ENCODE peak calls at places on chromosomes 12 and 14, in six cellular contexts. One of them, this sample, is unnamed.

GRCh38 chr12:75692883-75693282 is 181.5 kb upstream of the KRR1 start:
- DNase-seq in heart left ventricle: no peak
- DNase-seq in adrenal gland: no peak
- DNase-seq in ovary: no peak
- DNase-seq in transverse colon: no peak
- DNase-seq in H1: no peak
- DNase-seq in this sample: no peak

GRCh38 chr14:68599896-68600620 is 192.8 kb downstream of the ZFP36L1 start:
- DNase-seq in heart left ventricle: no peak
- DNase-seq in adrenal gland: no peak
- DNase-seq in ovary: no peak
- DNase-seq in transverse colon: no peak
- DNase-seq in H1: no peak
- DNase-seq in this sample: peak

GRCh38 chr12:46266382-46266791 is 2.5 kb downstream of the SLC38A1 start:
- DNase-seq in heart left ventricle: no peak
- DNase-seq in adrenal gland: no peak
- DNase-seq in ovary: no peak
- DNase-seq in transverse colon: peak
- DNase-seq in H1: no peak
- DNase-seq in this sample: peak

GRCh38 chr12:122227341-122227740 is 1.5 kb upstream of the DIABLO start:
- DNase-seq in heart left ventricle: no peak
- DNase-seq in adrenal gland: no peak
- DNase-seq in ovary: peak
- DNase-seq in transverse colon: no peak
- DNase-seq in H1: no peak
- DNase-seq in this sample: no peak

GRCh38 chr14:74867673-74868072 is 8.3 kb downstream of the PROX2 start:
- DNase-seq in heart left ventricle: no peak
- DNase-seq in adrenal gland: no peak
- DNase-seq in ovary: no peak
- DNase-seq in transverse colon: no peak
- DNase-seq in H1: no peak
- DNase-seq in this sample: peak

GRCh38 chr12:62898568-62898967 is 36.4 kb downstream of the PPM1H start:
- DNase-seq in heart left ventricle: no peak
- DNase-seq in adrenal gland: no peak
- DNase-seq in ovary: no peak
- DNase-seq in transverse colon: no peak
- DNase-seq in H1: no peak
- DNase-seq in this sample: no peak

GRCh38 chr12:104546575-104546974 is 89.8 kb downstream of the CHST11 start:
- DNase-seq in heart left ventricle: peak
- DNase-seq in adrenal gland: no peak
- DNase-seq in ovary: no peak
- DNase-seq in transverse colon: no peak
- DNase-seq in H1: no peak
- DNase-seq in this sample: no peak

GRCh38 chr14:67245104-67245503 is 3.9 kb downstream of the PALS1 start:
- DNase-seq in heart left ventricle: no peak
- DNase-seq in adrenal gland: no peak
- DNase-seq in ovary: no peak
- DNase-seq in transverse colon: no peak
- DNase-seq in H1: no peak
- DNase-seq in this sample: no peak

GRCh38 chr12:98908866-98909265 is 263.8 kb downstream of the APAF1 start:
- DNase-seq in heart left ventricle: no peak
- DNase-seq in adrenal gland: no peak
- DNase-seq in ovary: no peak
- DNase-seq in transverse colon: no peak
- DNase-seq in H1: no peak
- DNase-seq in this sample: no peak

GRCh38 chr12:76921891-76922664 is 43.3 kb upstream of the CSRP2 start:
- DNase-seq in heart left ventricle: no peak
- DNase-seq in adrenal gland: no peak
- DNase-seq in ovary: no peak
- DNase-seq in transverse colon: no peak
- DNase-seq in H1: no peak
- DNase-seq in this sample: no peak

GRCh38 chr14:59918824-59919581 is 941 bp upstream of the LRRC9 start:
- DNase-seq in heart left ventricle: no peak
- DNase-seq in adrenal gland: peak
- DNase-seq in ovary: no peak
- DNase-seq in transverse colon: peak
- DNase-seq in H1: no peak
- DNase-seq in this sample: no peak

GRCh38 chr14:23118506-23119361 is at the start of gene CEBPE:
- DNase-seq in heart left ventricle: no peak
- DNase-seq in adrenal gland: no peak
- DNase-seq in ovary: no peak
- DNase-seq in transverse colon: no peak
- DNase-seq in H1: no peak
- DNase-seq in this sample: no peak

GRCh38 chr12:1234073-1234472 is 243.1 kb downstream of the ERC1 start:
- DNase-seq in heart left ventricle: no peak
- DNase-seq in adrenal gland: no peak
- DNase-seq in ovary: no peak
- DNase-seq in transverse colon: no peak
- DNase-seq in H1: no peak
- DNase-seq in this sample: no peak

GRCh38 chr14:24086193-24086955 is 7.7 kb upstream of the PCK2 start:
- DNase-seq in heart left ventricle: no peak
- DNase-seq in adrenal gland: no peak
- DNase-seq in ovary: no peak
- DNase-seq in transverse colon: no peak
- DNase-seq in H1: no peak
- DNase-seq in this sample: no peak

GRCh38 chr12:67928621-67929369 is 60.5 kb upstream of the IFNG-AS1 start:
- DNase-seq in heart left ventricle: no peak
- DNase-seq in adrenal gland: no peak
- DNase-seq in ovary: no peak
- DNase-seq in transverse colon: no peak
- DNase-seq in H1: no peak
- DNase-seq in this sample: no peak

GRCh38 chr12:118409834-118410233 is 33.5 kb downstream of the SUDS3 start:
- DNase-seq in heart left ventricle: no peak
- DNase-seq in adrenal gland: no peak
- DNase-seq in ovary: no peak
- DNase-seq in transverse colon: no peak
- DNase-seq in H1: no peak
- DNase-seq in this sample: no peak

GRCh38 chr12:113432976-113433375 is 10.8 kb downstream of the SDSL start:
- DNase-seq in heart left ventricle: no peak
- DNase-seq in adrenal gland: no peak
- DNase-seq in ovary: no peak
- DNase-seq in transverse colon: no peak
- DNase-seq in H1: no peak
- DNase-seq in this sample: no peak

GRCh38 chr12:14995583-14996425 is 23.0 kb downstream of the PDE6H start:
- DNase-seq in heart left ventricle: no peak
- DNase-seq in adrenal gland: no peak
- DNase-seq in ovary: no peak
- DNase-seq in transverse colon: no peak
- DNase-seq in H1: no peak
- DNase-seq in this sample: no peak

GRCh38 chr14:49160983-49161382 is 425.2 kb downstream of the RPS29 start:
- DNase-seq in heart left ventricle: no peak
- DNase-seq in adrenal gland: no peak
- DNase-seq in ovary: no peak
- DNase-seq in transverse colon: no peak
- DNase-seq in H1: no peak
- DNase-seq in this sample: no peak

GRCh38 chr12:4257442-4257841 is 16.1 kb upstream of the CCND2 start:
- DNase-seq in heart left ventricle: no peak
- DNase-seq in adrenal gland: no peak
- DNase-seq in ovary: no peak
- DNase-seq in transverse colon: no peak
- DNase-seq in H1: no peak
- DNase-seq in this sample: no peak

GRCh38 chr12:111166779-111167540 is 201.9 kb downstream of the PHETA1 start:
- DNase-seq in heart left ventricle: peak
- DNase-seq in adrenal gland: no peak
- DNase-seq in ovary: no peak
- DNase-seq in transverse colon: peak
- DNase-seq in H1: no peak
- DNase-seq in this sample: no peak

DNA sequence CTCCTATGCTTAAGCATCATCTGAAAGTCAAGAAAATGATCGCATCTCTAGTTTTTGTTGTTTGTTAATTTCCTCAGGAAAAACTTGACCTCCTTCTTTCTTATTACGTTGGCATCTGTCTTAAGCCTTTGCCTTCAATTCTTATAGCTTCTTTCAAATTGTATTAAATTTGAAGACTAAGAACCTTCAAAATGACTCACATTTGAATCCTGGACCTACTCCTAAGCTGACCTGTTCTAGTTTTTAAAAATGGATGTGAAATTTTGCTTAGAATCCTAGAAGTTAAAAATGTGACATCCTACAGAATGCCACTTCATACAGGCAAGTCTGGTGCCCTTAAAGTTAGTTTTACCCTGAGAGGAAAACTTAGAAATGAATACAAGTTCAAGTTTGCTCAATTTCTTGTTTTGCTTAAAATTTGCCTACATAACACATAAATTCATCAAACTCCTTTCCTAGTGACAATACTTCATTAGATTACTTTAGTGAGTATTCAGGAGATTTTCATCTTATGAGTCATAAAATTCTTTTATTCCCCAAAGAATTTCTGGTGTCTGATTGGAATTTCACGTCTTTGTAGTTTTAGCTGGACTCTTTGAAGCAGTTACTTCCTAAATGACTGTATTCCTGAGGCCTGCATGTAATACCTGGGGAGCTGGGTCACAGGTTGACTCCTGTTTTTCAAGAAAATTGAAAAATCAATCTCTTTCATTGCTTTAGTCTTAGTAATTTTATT is 152.3 kb downstream of the MSRB3 start:
- DNase-seq in heart left ventricle: no peak
- DNase-seq in adrenal gland: no peak
- DNase-seq in ovary: no peak
- DNase-seq in transverse colon: no peak
- DNase-seq in H1: no peak
- DNase-seq in this sample: no peak
- TF ChIP-seq POLR2A in heart left ventricle: no peak
- TF ChIP-seq POLR2A in adrenal gland: no peak
- TF ChIP-seq POLR2A in ovary: no peak
- TF ChIP-seq POLR2A in transverse colon: no peak
- TF ChIP-seq POLR2A in H1: no peak
- TF ChIP-seq POLR2A in this sample: no peak

GRCh38 chr14:54425537-54426274 is 15.5 kb downstream of the CNIH1 start:
- DNase-seq in heart left ventricle: no peak
- DNase-seq in adrenal gland: no peak
- DNase-seq in ovary: no peak
- DNase-seq in transverse colon: no peak
- DNase-seq in H1: no peak
- DNase-seq in this sample: no peak

GRCh38 chr14:54425068-54425467 is 16.1 kb downstream of the CNIH1 start:
- DNase-seq in heart left ventricle: no peak
- DNase-seq in adrenal gland: no peak
- DNase-seq in ovary: no peak
- DNase-seq in transverse colon: no peak
- DNase-seq in H1: no peak
- DNase-seq in this sample: no peak

GRCh38 chr14:54423991-54424390 is 17.2 kb downstream of the CNIH1 start:
- DNase-seq in heart left ventricle: no peak
- DNase-seq in adrenal gland: no peak
- DNase-seq in ovary: no peak
- DNase-seq in transverse colon: no peak
- DNase-seq in H1: no peak
- DNase-seq in this sample: no peak

GRCh38 chr14:54427914-54428313 is 13.3 kb downstream of the CNIH1 start:
- DNase-seq in heart left ventricle: no peak
- DNase-seq in adrenal gland: no peak
- DNase-seq in ovary: no peak
- DNase-seq in transverse colon: no peak
- DNase-seq in H1: no peak
- DNase-seq in this sample: no peak

GRCh38 chr14:54424479-54424901 is 16.7 kb downstream of the CNIH1 start:
- DNase-seq in heart left ventricle: no peak
- DNase-seq in adrenal gland: no peak
- DNase-seq in ovary: no peak
- DNase-seq in transverse colon: no peak
- DNase-seq in H1: no peak
- DNase-seq in this sample: no peak
- TF ChIP-seq POLR2A in heart left ventricle: no peak
- TF ChIP-seq POLR2A in adrenal gland: no peak
- TF ChIP-seq POLR2A in ovary: no peak
- TF ChIP-seq POLR2A in transverse colon: no peak
- TF ChIP-seq POLR2A in H1: no peak
- TF ChIP-seq POLR2A in this sample: no peak

GRCh38 chr12:11578461-11578993 is 70.9 kb upstream of the ETV6 start:
- DNase-seq in heart left ventricle: no peak
- DNase-seq in adrenal gland: no peak
- DNase-seq in ovary: no peak
- DNase-seq in transverse colon: no peak
- DNase-seq in H1: no peak
- DNase-seq in this sample: no peak

GRCh38 chr12:11576104-11576503 is 73.4 kb upstream of the ETV6 start:
- DNase-seq in heart left ventricle: no peak
- DNase-seq in adrenal gland: no peak
- DNase-seq in ovary: no peak
- DNase-seq in transverse colon: no peak
- DNase-seq in H1: no peak
- DNase-seq in this sample: peak

GRCh38 chr12:11580125-11580751 is 69.2 kb upstream of the ETV6 start:
- DNase-seq in heart left ventricle: no peak
- DNase-seq in adrenal gland: no peak
- DNase-seq in ovary: no peak
- DNase-seq in transverse colon: no peak
- DNase-seq in H1: no peak
- DNase-seq in this sample: peak

GRCh38 chr12:11581179-11581755 is 68.2 kb upstream of the ETV6 start:
- DNase-seq in heart left ventricle: peak
- DNase-seq in adrenal gland: peak
- DNase-seq in ovary: peak
- DNase-seq in transverse colon: peak
- DNase-seq in H1: peak
- DNase-seq in this sample: no peak

GRCh38 chr12:11577658-11578260 is 71.7 kb upstream of the ETV6 start:
- DNase-seq in heart left ventricle: no peak
- DNase-seq in adrenal gland: no peak
- DNase-seq in ovary: no peak
- DNase-seq in transverse colon: no peak
- DNase-seq in H1: no peak
- DNase-seq in this sample: no peak
- TF ChIP-seq POLR2A in heart left ventricle: no peak
- TF ChIP-seq POLR2A in adrenal gland: no peak
- TF ChIP-seq POLR2A in ovary: no peak
- TF ChIP-seq POLR2A in transverse colon: no peak
- TF ChIP-seq POLR2A in H1: no peak
- TF ChIP-seq POLR2A in this sample: no peak

DNA sequence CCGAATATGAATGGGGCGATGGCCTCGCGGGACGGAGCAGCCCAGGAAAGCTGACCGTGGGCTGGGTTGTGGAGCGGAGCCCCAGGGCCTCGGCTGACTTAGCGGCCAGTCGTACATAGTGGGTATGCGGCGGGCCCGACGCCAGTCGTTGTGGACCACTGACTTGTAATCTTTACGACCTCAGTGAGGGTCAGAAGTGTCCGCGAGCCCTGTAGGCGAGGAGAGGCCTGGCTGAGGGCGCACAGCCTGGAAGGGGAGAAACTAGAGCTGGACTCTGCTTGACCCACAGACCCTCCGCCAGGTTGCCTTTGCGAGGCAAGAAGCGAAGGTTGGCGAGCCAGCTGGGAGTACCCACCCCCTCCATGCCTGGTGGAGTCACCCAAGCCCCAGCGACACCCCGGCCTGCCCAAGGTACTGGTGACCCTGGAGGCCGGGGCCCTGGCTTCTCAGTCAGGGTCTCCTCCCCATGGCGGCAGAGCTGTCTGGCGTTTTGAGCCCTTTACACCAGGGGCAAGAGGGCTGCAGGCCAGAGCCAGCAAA is 15.6 kb upstream of the DYNC1H1 start:
- DNase-seq in heart left ventricle: no peak
- DNase-seq in adrenal gland: no peak
- DNase-seq in ovary: no peak
- DNase-seq in transverse colon: no peak
- DNase-seq in H1: no peak
- DNase-seq in this sample: peak
- TF ChIP-seq POLR2A in heart left ventricle: no peak
- TF ChIP-seq POLR2A in adrenal gland: no peak
- TF ChIP-seq POLR2A in ovary: no peak
- TF ChIP-seq POLR2A in transverse colon: no peak
- TF ChIP-seq POLR2A in H1: no peak
- TF ChIP-seq POLR2A in this sample: no peak